ENCODE peak calls at places on chromosomes 13 and 19, in nine cellular contexts. One of them, this sample, is unnamed.

GRCh38 chr13:76711515-76712182 is 174.6 kb downstream of the KCTD12 start:
- DNase-seq in esophagus muscularis mucosa: no peak
- DNase-seq in OCI-LY7: no peak
- DNase-seq in lower leg skin: peak
- DNase-seq in uterus: peak
- DNase-seq in breast epithelium: no peak
- DNase-seq in CD4-positive, alpha-beta T cell: no peak
- DNase-seq in endothelial cell: no peak
- DNase-seq in psoas muscle: no peak
- DNase-seq in this sample: no peak

GRCh38 chr13:32385369-32385768 is 42.6 kb downstream of the N4BP2L1 start:
- DNase-seq in esophagus muscularis mucosa: no peak
- DNase-seq in lower leg skin: no peak
- DNase-seq in uterus: no peak
- DNase-seq in OCI-LY7: no peak
- DNase-seq in CD4-positive, alpha-beta T cell: no peak
- DNase-seq in breast epithelium: no peak
- DNase-seq in psoas muscle: no peak
- DNase-seq in endothelial cell: no peak
- DNase-seq in this sample: no peak

GRCh38 chr13:76470991-76471390 is 415.2 kb downstream of the KCTD12 start:
- DNase-seq in esophagus muscularis mucosa: no peak
- DNase-seq in lower leg skin: no peak
- DNase-seq in breast epithelium: no peak
- DNase-seq in psoas muscle: no peak
- DNase-seq in endothelial cell: no peak
- DNase-seq in CD4-positive, alpha-beta T cell: no peak
- DNase-seq in uterus: no peak
- DNase-seq in OCI-LY7: no peak
- DNase-seq in this sample: no peak

GRCh38 chr19:2046046-2046907 is 4.8 kb downstream of the MKNK2 start:
- DNase-seq in lower leg skin: no peak
- DNase-seq in CD4-positive, alpha-beta T cell: no peak
- DNase-seq in breast epithelium: no peak
- DNase-seq in uterus: no peak
- DNase-seq in psoas muscle: peak
- DNase-seq in endothelial cell: no peak
- DNase-seq in esophagus muscularis mucosa: no peak
- DNase-seq in OCI-LY7: no peak
- DNase-seq in this sample: no peak

GRCh38 chr19:28980236-28980868 is 232.6 kb downstream of the UQCRFS1 start:
- DNase-seq in lower leg skin: no peak
- DNase-seq in endothelial cell: no peak
- DNase-seq in CD4-positive, alpha-beta T cell: no peak
- DNase-seq in breast epithelium: no peak
- DNase-seq in uterus: no peak
- DNase-seq in OCI-LY7: no peak
- DNase-seq in psoas muscle: no peak
- DNase-seq in esophagus muscularis mucosa: no peak
- DNase-seq in this sample: no peak

GRCh38 chr19:4877753-4878490 is 10.5 kb upstream of the PLIN3 start:
- DNase-seq in uterus: no peak
- DNase-seq in endothelial cell: no peak
- DNase-seq in OCI-LY7: peak
- DNase-seq in CD4-positive, alpha-beta T cell: no peak
- DNase-seq in psoas muscle: peak
- DNase-seq in esophagus muscularis mucosa: no peak
- DNase-seq in lower leg skin: no peak
- DNase-seq in breast epithelium: no peak
- DNase-seq in this sample: no peak

GRCh38 chr19:55365245-55365644 is 2.2 kb upstream of the GARIN5B start:
- DNase-seq in CD4-positive, alpha-beta T cell: no peak
- DNase-seq in lower leg skin: no peak
- DNase-seq in psoas muscle: no peak
- DNase-seq in endothelial cell: no peak
- DNase-seq in breast epithelium: no peak
- DNase-seq in OCI-LY7: no peak
- DNase-seq in uterus: no peak
- DNase-seq in esophagus muscularis mucosa: no peak
- DNase-seq in this sample: no peak

GRCh38 chr13:27806744-27807387 is 14.6 kb downstream of the GSX1 start:
- DNase-seq in CD4-positive, alpha-beta T cell: no peak
- DNase-seq in psoas muscle: no peak
- DNase-seq in uterus: no peak
- DNase-seq in OCI-LY7: no peak
- DNase-seq in esophagus muscularis mucosa: no peak
- DNase-seq in breast epithelium: no peak
- DNase-seq in lower leg skin: no peak
- DNase-seq in endothelial cell: no peak
- DNase-seq in this sample: no peak

GRCh38 chr19:36030264-36031148 is 2.2 kb downstream of the CLIP3 start:
- DNase-seq in psoas muscle: peak
- DNase-seq in breast epithelium: no peak
- DNase-seq in OCI-LY7: no peak
- DNase-seq in esophagus muscularis mucosa: no peak
- DNase-seq in lower leg skin: no peak
- DNase-seq in uterus: no peak
- DNase-seq in CD4-positive, alpha-beta T cell: no peak
- DNase-seq in endothelial cell: no peak
- DNase-seq in this sample: no peak

GRCh38 chr19:9786819-9787218 is 18.3 kb upstream of the ZNF846 start:
- DNase-seq in endothelial cell: no peak
- DNase-seq in CD4-positive, alpha-beta T cell: no peak
- DNase-seq in lower leg skin: no peak
- DNase-seq in breast epithelium: no peak
- DNase-seq in psoas muscle: no peak
- DNase-seq in uterus: no peak
- DNase-seq in esophagus muscularis mucosa: no peak
- DNase-seq in OCI-LY7: no peak
- DNase-seq in this sample: no peak

GRCh38 chr13:98528663-98529064 is 48.2 kb downstream of the STK24 start:
- DNase-seq in CD4-positive, alpha-beta T cell: no peak
- DNase-seq in lower leg skin: no peak
- DNase-seq in esophagus muscularis mucosa: no peak
- DNase-seq in psoas muscle: peak
- DNase-seq in OCI-LY7: no peak
- DNase-seq in breast epithelium: no peak
- DNase-seq in endothelial cell: no peak
- DNase-seq in uterus: no peak
- DNase-seq in this sample: no peak

GRCh38 chr13:33512880-33513554 is 227.5 kb upstream of the STARD13 start:
- DNase-seq in endothelial cell: no peak
- DNase-seq in breast epithelium: no peak
- DNase-seq in CD4-positive, alpha-beta T cell: no peak
- DNase-seq in uterus: no peak
- DNase-seq in esophagus muscularis mucosa: no peak
- DNase-seq in psoas muscle: no peak
- DNase-seq in OCI-LY7: no peak
- DNase-seq in lower leg skin: no peak
- DNase-seq in this sample: no peak

GRCh38 chr19:41415154-41415571 is 12.0 kb downstream of the B3GNT8 start:
- DNase-seq in endothelial cell: no peak
- DNase-seq in CD4-positive, alpha-beta T cell: no peak
- DNase-seq in breast epithelium: no peak
- DNase-seq in uterus: no peak
- DNase-seq in lower leg skin: no peak
- DNase-seq in esophagus muscularis mucosa: no peak
- DNase-seq in psoas muscle: peak
- DNase-seq in OCI-LY7: no peak
- DNase-seq in this sample: no peak

GRCh38 chr19:51614789-51615188 is 15.4 kb downstream of the SIGLEC5 start:
- DNase-seq in OCI-LY7: no peak
- DNase-seq in psoas muscle: no peak
- DNase-seq in CD4-positive, alpha-beta T cell: no peak
- DNase-seq in endothelial cell: no peak
- DNase-seq in uterus: no peak
- DNase-seq in lower leg skin: no peak
- DNase-seq in breast epithelium: no peak
- DNase-seq in esophagus muscularis mucosa: no peak
- DNase-seq in this sample: no peak

GRCh38 chr19:47598407-47599349 is 10.3 kb upstream of the BICRA start:
- DNase-seq in endothelial cell: no peak
- DNase-seq in psoas muscle: peak
- DNase-seq in breast epithelium: no peak
- DNase-seq in OCI-LY7: no peak
- DNase-seq in CD4-positive, alpha-beta T cell: no peak
- DNase-seq in lower leg skin: peak
- DNase-seq in esophagus muscularis mucosa: peak
- DNase-seq in uterus: peak
- DNase-seq in this sample: no peak

GRCh38 chr19:811511-812048 is 10.2 kb downstream of the PLPPR3 start:
- DNase-seq in esophagus muscularis mucosa: no peak
- DNase-seq in breast epithelium: no peak
- DNase-seq in CD4-positive, alpha-beta T cell: no peak
- DNase-seq in uterus: no peak
- DNase-seq in endothelial cell: no peak
- DNase-seq in OCI-LY7: no peak
- DNase-seq in lower leg skin: no peak
- DNase-seq in psoas muscle: no peak
- DNase-seq in this sample: no peak

GRCh38 chr19:55027472-55028337 is 10.4 kb downstream of the GP6 start:
- DNase-seq in OCI-LY7: no peak
- DNase-seq in CD4-positive, alpha-beta T cell: no peak
- DNase-seq in psoas muscle: no peak
- DNase-seq in esophagus muscularis mucosa: no peak
- DNase-seq in breast epithelium: no peak
- DNase-seq in lower leg skin: no peak
- DNase-seq in endothelial cell: no peak
- DNase-seq in uterus: no peak
- DNase-seq in this sample: no peak

DNA sequence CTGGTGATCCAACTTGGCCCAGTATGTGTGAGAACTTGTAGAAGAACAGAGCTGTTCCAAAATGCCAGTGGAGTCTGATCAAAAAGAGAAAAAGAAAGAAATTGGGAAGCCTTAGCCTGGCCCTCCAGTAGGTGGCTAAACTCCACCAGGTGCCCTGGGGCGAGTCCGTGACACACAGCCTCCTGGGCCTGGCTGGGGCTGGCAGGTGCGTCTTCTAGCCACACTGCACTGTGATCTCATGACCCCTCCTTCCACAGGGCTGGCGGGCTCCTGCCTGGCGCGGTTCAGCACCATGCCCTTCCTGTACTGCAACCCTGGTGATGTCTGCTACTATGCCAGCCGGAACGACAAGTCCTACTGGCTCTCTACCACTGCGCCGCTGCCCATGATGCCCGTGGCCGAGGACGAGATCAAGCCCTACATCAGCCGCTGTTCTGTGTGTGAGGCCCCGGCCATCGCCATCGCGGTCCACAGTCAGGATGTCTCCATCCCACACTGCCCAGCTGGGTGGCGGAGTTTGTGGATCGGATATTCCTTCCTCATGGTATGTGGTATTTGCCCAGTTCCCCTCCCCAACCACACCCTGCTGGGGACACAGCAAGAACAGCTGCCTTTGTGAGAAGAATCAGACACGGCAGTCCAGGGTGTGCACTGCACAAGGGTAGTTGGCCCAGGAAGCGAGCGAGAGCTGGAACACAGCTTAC is 53.7 kb downstream of the RAB20 start:
- DNase-seq in endothelial cell: no peak
- DNase-seq in OCI-LY7: no peak
- DNase-seq in psoas muscle: peak
- DNase-seq in CD4-positive, alpha-beta T cell: no peak
- DNase-seq in lower leg skin: no peak
- DNase-seq in uterus: no peak
- DNase-seq in esophagus muscularis mucosa: no peak
- DNase-seq in breast epithelium: peak
- DNase-seq in this sample: no peak
- TF ChIP-seq CTCF in endothelial cell: no peak
- TF ChIP-seq CTCF in OCI-LY7: no peak
- TF ChIP-seq CTCF in psoas muscle: no peak
- TF ChIP-seq CTCF in CD4-positive, alpha-beta T cell: no peak
- TF ChIP-seq CTCF in lower leg skin: no peak
- TF ChIP-seq CTCF in uterus: no peak
- TF ChIP-seq CTCF in esophagus muscularis mucosa: no peak
- TF ChIP-seq CTCF in breast epithelium: no peak
- TF ChIP-seq CTCF in this sample: no peak

DNA sequence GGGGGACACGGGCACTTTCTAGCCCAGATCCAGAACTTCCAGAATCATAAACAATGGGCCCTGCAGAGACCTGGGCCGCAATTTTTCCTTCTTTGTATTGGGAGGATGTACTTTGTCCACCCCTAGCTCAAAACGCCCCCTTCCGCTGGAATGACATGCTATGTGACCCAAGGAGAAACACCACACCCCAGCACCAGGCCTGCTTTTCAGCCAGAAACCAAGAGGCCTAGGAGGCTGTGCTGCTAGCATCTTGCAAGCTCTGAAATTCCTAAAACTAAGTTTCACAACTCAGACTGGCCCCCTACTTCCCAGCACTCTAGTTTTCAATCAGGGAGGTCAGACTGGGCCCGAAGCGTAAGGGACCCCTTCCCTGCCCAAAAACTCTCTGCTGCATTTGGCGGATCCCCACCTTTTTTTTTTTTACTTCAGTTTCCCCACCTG is 538 bp downstream of the LSM4 start:
- DNase-seq in esophagus muscularis mucosa: no peak
- DNase-seq in lower leg skin: no peak
- DNase-seq in CD4-positive, alpha-beta T cell: no peak
- DNase-seq in endothelial cell: peak
- DNase-seq in OCI-LY7: peak
- DNase-seq in psoas muscle: no peak
- DNase-seq in uterus: no peak
- DNase-seq in breast epithelium: no peak
- DNase-seq in this sample: no peak
- TF ChIP-seq CTCF in esophagus muscularis mucosa: no peak
- TF ChIP-seq CTCF in lower leg skin: no peak
- TF ChIP-seq CTCF in CD4-positive, alpha-beta T cell: no peak
- TF ChIP-seq CTCF in endothelial cell: no peak
- TF ChIP-seq CTCF in OCI-LY7: peak
- TF ChIP-seq CTCF in psoas muscle: no peak
- TF ChIP-seq CTCF in uterus: no peak
- TF ChIP-seq CTCF in breast epithelium: no peak
- TF ChIP-seq CTCF in this sample: no peak

DNA sequence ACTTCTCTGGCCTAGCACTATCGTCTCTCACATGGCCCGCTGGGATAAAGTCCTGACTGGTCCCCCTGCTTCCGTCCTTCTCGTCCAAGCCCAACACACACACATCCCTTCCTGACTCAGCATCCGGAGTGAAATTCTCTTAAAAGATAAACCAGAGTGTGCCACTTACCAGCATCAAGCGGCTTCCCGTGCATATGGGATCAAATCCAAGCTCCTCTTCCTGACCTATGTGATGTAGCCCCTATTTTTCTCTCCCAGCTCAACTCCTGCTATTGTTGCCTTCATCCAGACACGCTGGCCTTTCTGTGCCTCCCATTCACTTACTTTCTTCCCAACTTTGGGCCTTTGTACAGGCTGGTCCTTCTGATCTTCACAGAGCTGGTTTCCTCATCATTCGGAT is 530.4 kb downstream of the DIAPH3 start:
- DNase-seq in uterus: no peak
- DNase-seq in lower leg skin: no peak
- DNase-seq in esophagus muscularis mucosa: peak
- DNase-seq in endothelial cell: no peak
- DNase-seq in psoas muscle: no peak
- DNase-seq in breast epithelium: no peak
- DNase-seq in CD4-positive, alpha-beta T cell: no peak
- DNase-seq in OCI-LY7: no peak
- DNase-seq in this sample: no peak
- TF ChIP-seq CTCF in uterus: no peak
- TF ChIP-seq CTCF in lower leg skin: no peak
- TF ChIP-seq CTCF in esophagus muscularis mucosa: no peak
- TF ChIP-seq CTCF in endothelial cell: no peak
- TF ChIP-seq CTCF in psoas muscle: no peak
- TF ChIP-seq CTCF in breast epithelium: no peak
- TF ChIP-seq CTCF in CD4-positive, alpha-beta T cell: no peak
- TF ChIP-seq CTCF in OCI-LY7: no peak
- TF ChIP-seq CTCF in this sample: no peak

GRCh38 chr19:44499559-44499958 is 763 bp downstream of the ZNF180 start:
- DNase-seq in uterus: no peak
- DNase-seq in OCI-LY7: no peak
- DNase-seq in breast epithelium: no peak
- DNase-seq in lower leg skin: no peak
- DNase-seq in CD4-positive, alpha-beta T cell: no peak
- DNase-seq in endothelial cell: no peak
- DNase-seq in psoas muscle: no peak
- DNase-seq in esophagus muscularis mucosa: peak
- DNase-seq in this sample: no peak
- TF ChIP-seq CTCF in uterus: no peak
- TF ChIP-seq CTCF in OCI-LY7: peak
- TF ChIP-seq CTCF in breast epithelium: no peak
- TF ChIP-seq CTCF in lower leg skin: no peak
- TF ChIP-seq CTCF in CD4-positive, alpha-beta T cell: no peak
- TF ChIP-seq CTCF in endothelial cell: no peak
- TF ChIP-seq CTCF in psoas muscle: no peak
- TF ChIP-seq CTCF in esophagus muscularis mucosa: no peak
- TF ChIP-seq CTCF in this sample: no peak